ENCODE peak calls at places on chromosome 18, in five cellular contexts. S, E, J, F and Z are unnamed samples.

GRCh38 chr18:8705941-8706544 is 687 bp downstream of the MTCL1 start:
- DNase-seq in S (peak), E (peak), J (peak), F (peak), Z (no peak)

GRCh38 chr18:24657461-24657860 is 197.0 kb downstream of the HRH4 start:
- DNase-seq in S (no peak), E (peak), J (peak), F (no peak), Z (no peak)

GRCh38 chr18:79765491-79766245 is 32.1 kb upstream of the KCNG2 start:
- DNase-seq in S (no peak), E (no peak), J (peak), F (peak), Z (no peak)

GRCh38 chr18:23279931-23280330 is 144.6 kb downstream of the CABLES1 start:
- DNase-seq in S (no peak), E (peak), J (peak), F (no peak), Z (no peak)

GRCh38 chr18:39969813-39970494 is 1985.1 kb upstream of the PIK3C3 start:
- DNase-seq in S (no peak), E (peak), J (no peak), F (no peak), Z (no peak)

GRCh38 chr18:4636957-4637356 is 181.8 kb upstream of the DLGAP1 start:
- DNase-seq in S (no peak), E (no peak), J (no peak), F (no peak), Z (no peak)

GRCh38 chr18:57624988-57625387 is 3.4 kb upstream of the NARS1 start:
- DNase-seq in S (no peak), E (no peak), J (no peak), F (no peak), Z (no peak)

GRCh38 chr18:57122906-57123510 is 23.9 kb upstream of the BOD1L2 start:
- DNase-seq in S (no peak), E (no peak), J (no peak), F (no peak), Z (no peak)

GRCh38 chr18:51953521-51953920 is 386.5 kb upstream of the DCC start:
- DNase-seq in S (no peak), E (no peak), J (no peak), F (no peak), Z (no peak)

GRCh38 chr18:6054443-6054842 is 159.1 kb upstream of the TMEM200C start:
- DNase-seq in S (no peak), E (no peak), J (no peak), F (no peak), Z (no peak)

GRCh38 chr18:3649559-3650426 is 199.8 kb downstream of the TGIF1 start:
- DNase-seq in S (no peak), E (no peak), J (no peak), F (no peak), Z (no peak)

GRCh38 chr18:12401881-12402280 is 5.8 kb upstream of the PRELID3A start:
- DNase-seq in S (no peak), E (no peak), J (peak), F (no peak), Z (no peak)

GRCh38 chr18:49728542-49728941 is 84.8 kb downstream of the ACAA2 start:
- DNase-seq in S (peak), E (peak), J (no peak), F (peak), Z (peak)

GRCh38 chr18:3688682-3689081 is 238.7 kb downstream of the TGIF1 start:
- DNase-seq in S (no peak), E (no peak), J (no peak), F (no peak), Z (no peak)

GRCh38 chr18:9774150-9774549 is 66.0 kb downstream of the RAB31 start:
- DNase-seq in S (no peak), E (no peak), J (no peak), F (no peak), Z (no peak)

GRCh38 chr18:7261199-7261598 is 30.3 kb downstream of the LRRC30 start:
- DNase-seq in S (no peak), E (no peak), J (no peak), F (no peak), Z (no peak)

GRCh38 chr18:354003-354402 is 86.2 kb upstream of the THOC1 start:
- DNase-seq in S (no peak), E (no peak), J (no peak), F (no peak), Z (no peak)

GRCh38 chr18:55635439-55635838 is 47.4 kb upstream of the TCF4 start:
- DNase-seq in S (no peak), E (no peak), J (no peak), F (no peak), Z (no peak)

GRCh38 chr18:23133860-23134779 is 1.2 kb upstream of the CABLES1 start:
- DNase-seq in S (peak), E (no peak), J (no peak), F (peak), Z (peak)

GRCh38 chr18:24659837-24660720 is 199.6 kb downstream of the HRH4 start:
- DNase-seq in S (no peak), E (peak), J (peak), F (no peak), Z (peak)

GRCh38 chr18:10234912-10235439 is 219.5 kb upstream of the APCDD1 start:
- DNase-seq in S (no peak), E (no peak), J (no peak), F (no peak), Z (no peak)

GRCh38 chr18:10122116-10122515 is 208.3 kb downstream of the VAPA start:
- DNase-seq in S (no peak), E (no peak), J (no peak), F (peak), Z (no peak)

GRCh38 chr18:30811580-30811979 is 231.0 kb downstream of the DSC3 start:
- DNase-seq in S (no peak), E (no peak), J (no peak), F (no peak), Z (no peak)

GRCh38 chr18:9558397-9559064 is 55.8 kb downstream of the PPP4R1 start:
- DNase-seq in S (no peak), E (no peak), J (no peak), F (no peak), Z (no peak)

GRCh38 chr18:49052891-49053644 is 102.3 kb upstream of the SMAD7 start:
- DNase-seq in S (no peak), E (no peak), J (no peak), F (no peak), Z (no peak)

GRCh38 chr18:50518787-50519520 is 40.9 kb upstream of the MAPK4 start:
- DNase-seq in S (no peak), E (no peak), J (no peak), F (no peak), Z (no peak)

GRCh38 chr18:8794133-8794986 is 89.0 kb downstream of the MTCL1 start:
- DNase-seq in S (no peak), E (peak), J (no peak), F (no peak), Z (no peak)

GRCh38 chr18:72058851-72059250 is 485.3 kb downstream of the CBLN2 start:
- DNase-seq in S (no peak), E (no peak), J (no peak), F (no peak), Z (no peak)
- TF ChIP-seq POLR2A in S (no peak), E (no peak), J (no peak), F (no peak), Z (no peak)

GRCh38 chr18:2571200-2572143 is at the start of the genes METTL4 and NDC80:
- DNase-seq in S (peak), E (peak), J (peak), F (peak), Z (peak)
- TF ChIP-seq POLR2A in S (no peak), E (no peak), J (no peak), F (peak), Z (peak)

DNA sequence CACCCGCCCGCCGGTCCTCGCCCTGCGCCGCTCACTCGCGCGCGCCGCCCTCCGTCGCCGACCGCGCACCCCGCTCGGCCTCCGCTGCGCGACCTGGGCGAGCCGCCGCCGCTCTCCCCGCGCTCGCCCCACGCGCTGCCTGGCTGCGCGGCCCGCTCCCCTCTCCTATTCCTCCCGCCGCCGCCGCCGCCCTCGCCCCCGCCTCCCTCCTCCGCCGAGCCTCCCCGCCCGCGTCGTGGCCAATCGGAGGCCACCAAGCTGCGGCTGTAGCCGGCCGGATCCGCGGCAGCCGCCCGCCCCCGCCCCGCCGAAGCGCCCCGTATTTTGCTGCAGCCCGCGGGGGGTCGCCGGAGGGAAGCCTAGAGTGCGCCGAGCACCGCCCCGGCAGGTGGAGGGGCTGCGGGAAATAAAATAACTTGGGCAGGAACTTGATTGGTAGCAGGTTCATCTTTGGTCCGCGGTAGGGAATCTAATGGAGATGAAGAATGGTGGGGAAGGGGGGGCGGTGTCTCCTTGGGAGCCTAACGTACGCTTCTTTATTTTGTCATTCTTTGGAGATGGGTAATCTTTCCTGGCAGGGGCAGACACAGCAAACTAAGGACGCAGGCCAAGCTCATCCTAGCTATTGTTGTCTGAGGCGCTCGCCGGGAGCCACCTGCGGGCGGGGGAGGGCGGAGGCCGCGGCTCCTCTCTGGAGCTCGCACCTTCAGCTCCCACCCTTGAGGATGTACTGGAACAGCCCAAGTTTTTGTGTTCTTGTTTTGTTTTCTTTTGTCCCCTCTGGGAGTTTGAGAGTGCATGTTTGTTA is 1.1 kb upstream of the CDH2 start:
- DNase-seq in S (peak), E (peak), J (no peak), F (no peak), Z (peak)
- TF ChIP-seq POLR2A in S (no peak), E (no peak), J (no peak), F (no peak), Z (no peak)

GRCh38 chr18:62811674-62812073 is 96.3 kb downstream of the PHLPP1 start:
- DNase-seq in S (no peak), E (no peak), J (no peak), F (no peak), Z (no peak)
- TF ChIP-seq POLR2A in S (no peak), E (no peak), J (no peak), F (no peak), Z (no peak)

DNA sequence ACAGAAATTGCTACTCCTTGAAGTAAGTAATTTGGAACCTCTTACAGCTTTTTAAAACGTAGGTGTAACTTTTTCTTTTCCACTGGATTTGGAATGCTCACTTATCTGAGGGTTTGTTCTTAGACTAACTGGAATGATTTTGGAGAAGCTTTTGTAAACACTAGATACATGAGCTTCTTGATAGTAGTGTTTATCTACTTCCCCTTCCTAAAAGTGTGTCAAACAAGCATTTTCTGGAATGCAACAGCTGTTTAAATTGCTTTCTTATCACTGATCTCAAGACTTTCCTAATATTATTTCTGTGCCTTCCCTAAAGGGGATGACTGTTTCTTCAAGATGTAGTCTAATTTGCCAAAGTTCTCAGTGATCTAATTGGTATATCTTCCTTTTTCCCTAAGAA is 282.6 kb downstream of the CCDC178 start:
- DNase-seq in S (no peak), E (peak), J (no peak), F (no peak), Z (no peak)
- TF ChIP-seq POLR2A in S (no peak), E (no peak), J (no peak), F (no peak), Z (no peak)

GRCh38 chr18:47929681-47930085 is 776 bp downstream of the SMAD2 start:
- DNase-seq in S (no peak), E (no peak), J (no peak), F (no peak), Z (no peak)

GRCh38 chr18:47931707-47932103 is 1.2 kb upstream of the SMAD2 start:
- DNase-seq in S (no peak), E (no peak), J (peak), F (peak), Z (peak)

GRCh38 chr18:47930086-47930843 is at the start of gene SMAD2:
- DNase-seq in S (peak), E (peak), J (peak), F (peak), Z (peak)

GRCh38 chr18:47932170-47932569 is 1.7 kb upstream of the SMAD2 start:
- DNase-seq in S (no peak), E (no peak), J (no peak), F (no peak), Z (no peak)

DNA sequence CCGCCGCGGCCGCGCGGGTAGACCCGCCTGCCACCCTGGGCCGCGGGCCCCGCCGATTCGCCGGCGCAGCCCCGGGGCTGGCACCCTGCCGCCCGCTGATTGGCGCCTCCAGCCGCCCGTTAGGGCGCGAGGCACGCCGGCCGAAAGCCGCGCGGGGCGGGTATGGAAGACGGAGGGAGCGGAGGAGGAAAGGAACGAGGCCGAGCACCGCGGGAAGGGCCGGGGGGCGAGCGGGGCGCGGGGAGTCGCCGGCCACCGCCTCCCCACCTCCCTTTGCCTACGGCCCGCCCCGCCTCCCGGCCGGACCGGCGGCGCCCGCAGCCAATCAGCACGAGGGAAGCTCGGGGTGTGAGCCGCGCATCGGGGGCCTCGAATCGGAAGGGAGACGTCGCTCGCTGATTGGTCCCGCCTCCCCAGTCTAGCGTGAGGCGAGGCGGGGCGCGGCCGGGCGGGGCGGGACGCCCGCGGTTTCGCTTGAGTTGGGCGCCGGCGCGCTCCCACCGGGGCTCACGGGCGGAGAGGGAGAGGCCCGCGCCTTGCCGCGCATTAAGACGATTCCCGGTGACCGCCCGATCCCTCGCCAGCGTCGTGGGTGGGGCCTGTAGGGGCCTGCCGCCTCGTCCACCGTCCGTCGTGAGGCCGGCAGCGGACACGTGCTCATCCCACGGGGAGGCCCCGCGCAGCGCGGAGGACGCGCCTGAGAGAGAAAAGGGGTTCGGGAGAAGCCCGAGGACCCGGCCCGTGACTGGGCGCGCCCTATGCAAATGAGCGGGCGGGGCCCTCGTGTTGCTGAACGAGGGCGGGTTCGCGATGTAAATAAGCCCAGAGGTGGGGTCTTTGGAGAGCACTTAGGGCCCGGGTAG is 616 bp upstream of the SMAD2 start:
- DNase-seq in S (peak), E (peak), J (peak), F (peak), Z (peak)
- TF ChIP-seq POLR2A in S (peak), E (no peak), J (no peak), F (peak), Z (peak)

DNA sequence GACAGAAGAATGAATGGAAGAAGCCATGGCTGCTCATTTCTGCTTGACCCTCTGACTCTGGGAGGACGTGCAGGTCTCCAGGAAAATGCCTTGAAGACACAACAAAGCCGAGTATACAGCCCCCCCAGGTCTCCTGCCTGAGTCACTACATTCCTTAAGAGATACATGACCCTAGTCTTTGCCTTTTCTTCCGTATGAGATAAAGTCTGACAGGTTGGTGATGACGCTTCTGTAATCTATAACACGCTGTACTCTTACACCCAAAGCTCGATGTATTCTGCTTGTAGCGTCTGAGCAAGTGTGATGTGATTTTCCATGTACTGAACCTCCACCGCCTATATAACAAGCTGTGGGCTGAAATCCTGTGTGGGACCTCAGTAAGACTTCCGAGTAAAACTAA is 77.3 kb downstream of the KCTD1 start:
- DNase-seq in S (no peak), E (no peak), J (no peak), F (no peak), Z (no peak)
- TF ChIP-seq POLR2A in S (no peak), E (no peak), J (no peak), F (no peak), Z (no peak)

GRCh38 chr18:45686892-45687611 is 36.9 kb upstream of the SLC14A1 start:
- DNase-seq in S (no peak), E (no peak), J (peak), F (peak), Z (peak)
- TF ChIP-seq POLR2A in S (no peak), E (no peak), J (no peak), F (no peak), Z (no peak)

GRCh38 chr18:44502221-44502620 is 178.5 kb upstream of the SETBP1 start:
- DNase-seq in S (no peak), E (no peak), J (no peak), F (no peak), Z (no peak)
- TF ChIP-seq POLR2A in S (no peak), E (no peak), J (no peak), F (no peak), Z (no peak)